ENCODE peak calls at places on chromosomes 6 and 20, in ten cellular contexts. C is NCI-H446; X is T follicular helper cell; V is NCI-H82; D is left ventricle myocardium superior; G is C1 segment of cervical spinal cord; Q is iPS-NIHi11; P is stimulated activated CD4-positive, alpha-beta T cell treated with anti-CD3 and anti-CD28 coated beads, Interleukin-15, amount 100 ng/mL, for 24 hours; Y is EL; N is choroid plexus epithelial cell. I is an unnamed sample.

GRCh38 chr6:15066433-15067337 is 179.2 kb upstream of the JARID2 start:
- DNase-seq in C (no peak), N (peak), V (no peak), D (no peak), X (no peak), G (no peak), P (no peak), Q (no peak), Y (peak), I (no peak)

GRCh38 chr6:16836186-16836981 is 75.1 kb upstream of the ATXN1 start:
- DNase-seq in P (peak), N (peak), C (no peak), V (no peak), X (no peak), Y (peak), Q (no peak), D (no peak), G (no peak), I (no peak)

GRCh38 chr6:26065952-26066380 is 21.3 kb upstream of the HFE start:
- DNase-seq in D (peak), C (peak), V (peak), Q (peak), G (no peak), N (peak), Y (peak), X (peak), P (peak), I (peak)

GRCh38 chr6:33609444-33610034 is 11.6 kb upstream of the ITPR3 start:
- DNase-seq in X (no peak), V (no peak), G (no peak), C (no peak), D (peak), Y (peak), P (no peak), Q (no peak), N (no peak), I (no peak)

GRCh38 chr6:106609699-106610098 is 19.6 kb downstream of the RTN4IP1 start:
- DNase-seq in Y (no peak), N (peak), P (peak), V (peak), D (no peak), C (no peak), G (no peak), Q (peak), X (no peak), I (no peak)

GRCh38 chr20:45629496-45630100 is at the start of gene WFDC10A:
- DNase-seq in N (peak), Q (peak), C (no peak), V (peak), Y (peak), P (peak), D (no peak), G (no peak), X (no peak), I (no peak)

GRCh38 chr6:112245511-112246203 is 8.7 kb downstream of the LAMA4 start:
- DNase-seq in Q (no peak), G (no peak), D (no peak), N (peak), P (no peak), Y (peak), V (no peak), X (no peak), C (no peak), I (no peak)

GRCh38 chr6:31676904-31677303 is 4.0 kb downstream of the LY6G5C start:
- DNase-seq in Q (no peak), X (no peak), D (no peak), P (no peak), C (no peak), G (no peak), Y (no peak), V (no peak), N (no peak), I (no peak)

GRCh38 chr6:19690676-19691075 is 146.5 kb upstream of the ID4 start:
- DNase-seq in Q (no peak), D (no peak), N (no peak), G (no peak), Y (no peak), C (no peak), P (no peak), X (no peak), V (no peak), I (no peak)

GRCh38 chr6:46648869-46649488 is 3.6 kb downstream of the CYP39A1 start:
- DNase-seq in N (peak), Q (no peak), G (no peak), P (no peak), X (no peak), Y (no peak), C (no peak), D (no peak), V (no peak), I (no peak)

GRCh38 chr6:44696099-44696498 is 308.6 kb downstream of the CDC5L start:
- DNase-seq in P (no peak), N (peak), D (no peak), V (no peak), Y (peak), X (no peak), G (no peak), Q (no peak), C (no peak), I (no peak)

GRCh38 chr6:168147205-168147738 is 68.3 kb upstream of the FRMD1 start:
- DNase-seq in C (no peak), X (no peak), G (no peak), N (no peak), P (no peak), Q (peak), V (peak), Y (no peak), D (no peak), I (no peak)

GRCh38 chr6:142297996-142298753 is 3.6 kb upstream of the ADGRG6 start:
- DNase-seq in V (no peak), D (no peak), P (no peak), Q (no peak), C (no peak), G (no peak), N (peak), X (no peak), Y (peak), I (no peak)